ENCODE peak calls at places on chromosomes 16 and 17, in seven cellular contexts. O is GM20000, Y is omental fat pad, L is testis, V is AG09309, F is kidney, E is IMR-90. I is an unnamed sample.

GRCh38 chr17:66088173-66088572 is 103.8 kb downstream of the CEP112 start:
- DNase-seq in O (no peak), Y (no peak), L (no peak), V (no peak), F (no peak), E (no peak), I (no peak)

GRCh38 chr16:396199-396598 is 800 bp upstream of the NME4 start:
- DNase-seq in O (no peak), Y (no peak), L (no peak), V (no peak), F (no peak), E (no peak), I (no peak)

GRCh38 chr17:67671492-67671891 is 46.2 kb upstream of the NOL11 start:
- DNase-seq in O (no peak), Y (no peak), L (no peak), V (no peak), F (no peak), E (peak), I (no peak)

GRCh38 chr16:10984509-10984908 is 40.1 kb downstream of the CLEC16A start:
- DNase-seq in O (no peak), Y (no peak), L (no peak), V (no peak), F (no peak), E (peak), I (no peak)

GRCh38 chr16:86835981-86836380 is 257.6 kb downstream of the FOXL1 start:
- DNase-seq in O (no peak), Y (no peak), L (no peak), V (no peak), F (no peak), E (no peak), I (no peak)

GRCh38 chr16:35744716-35745115 is 2285.3 kb downstream of the TP53TG3F start:
- DNase-seq in O (no peak), Y (no peak), L (no peak), V (no peak), F (no peak), E (no peak), I (no peak)

GRCh38 chr17:33481652-33482051 is 188.6 kb upstream of the ASIC2 start:
- DNase-seq in O (no peak), Y (no peak), L (no peak), V (no peak), F (no peak), E (no peak), I (no peak)

GRCh38 chr17:62680541-62681052 is 53.1 kb downstream of the MRC2 start:
- DNase-seq in O (no peak), Y (no peak), L (peak), V (no peak), F (no peak), E (no peak), I (no peak)

GRCh38 chr16:69106491-69107291 is 1.2 kb downstream of the HAS3 start:
- DNase-seq in O (peak), Y (no peak), L (no peak), V (no peak), F (no peak), E (no peak), I (no peak)

GRCh38 chr16:85275533-85276249 is 163.4 kb upstream of the CIBAR2 start:
- DNase-seq in O (peak), Y (peak), L (peak), V (no peak), F (no peak), E (peak), I (peak)

GRCh38 chr17:76438906-76439305 is 14.0 kb downstream of the UBE2O start:
- DNase-seq in O (no peak), Y (no peak), L (no peak), V (no peak), F (no peak), E (peak), I (no peak)

GRCh38 chr17:5854871-5855554 is 215.2 kb upstream of the WSCD1 start:
- DNase-seq in O (no peak), Y (no peak), L (no peak), V (no peak), F (no peak), E (no peak), I (no peak)

GRCh38 chr17:33015716-33016346 is 24.2 kb downstream of the SPACA3 start:
- DNase-seq in O (no peak), Y (no peak), L (no peak), V (no peak), F (no peak), E (no peak), I (no peak)

GRCh38 chr17:81911277-81911961 is at the start of gene PCYT2:
- DNase-seq in O (peak), Y (peak), L (peak), V (peak), F (peak), E (peak), I (peak)

GRCh38 chr16:17368951-17369350 is 101.8 kb downstream of the XYLT1 start:
- DNase-seq in O (no peak), Y (no peak), L (no peak), V (no peak), F (no peak), E (no peak), I (no peak)

GRCh38 chr17:66373944-66374817 is 71.8 kb downstream of the PRKCA start:
- DNase-seq in O (no peak), Y (no peak), L (peak), V (no peak), F (peak), E (no peak), I (no peak)

GRCh38 chr16:19884021-19884485 is 595 bp downstream of the GPRC5B start:
- DNase-seq in O (no peak), Y (no peak), L (peak), V (no peak), F (peak), E (no peak), I (no peak)

GRCh38 chr17:79988163-79988971 is 47.3 kb downstream of the TBC1D16 start:
- DNase-seq in O (no peak), Y (no peak), L (no peak), V (peak), F (peak), E (peak), I (no peak)
- TF ChIP-seq CTCF in O (no peak), Y (no peak), L (no peak), V (no peak), F (no peak), E (peak), I (no peak)

GRCh38 chr16:27316038-27316680 is 2.4 kb downstream of the IL4R start:
- DNase-seq in O (no peak), Y (no peak), L (no peak), V (no peak), F (no peak), E (no peak), I (no peak)

GRCh38 chr16:27317320-27317719 is 3.5 kb downstream of the IL4R start:
- DNase-seq in O (no peak), Y (no peak), L (no peak), V (no peak), F (peak), E (no peak), I (no peak)

GRCh38 chr16:27314986-27315332 is 1.2 kb downstream of the IL4R start:
- DNase-seq in O (no peak), Y (no peak), L (no peak), V (no peak), F (no peak), E (no peak), I (no peak)

GRCh38 chr16:27314161-27314723 is 468 bp downstream of the IL4R start:
- DNase-seq in O (peak), Y (peak), L (peak), V (peak), F (peak), E (peak), I (no peak)

DNA sequence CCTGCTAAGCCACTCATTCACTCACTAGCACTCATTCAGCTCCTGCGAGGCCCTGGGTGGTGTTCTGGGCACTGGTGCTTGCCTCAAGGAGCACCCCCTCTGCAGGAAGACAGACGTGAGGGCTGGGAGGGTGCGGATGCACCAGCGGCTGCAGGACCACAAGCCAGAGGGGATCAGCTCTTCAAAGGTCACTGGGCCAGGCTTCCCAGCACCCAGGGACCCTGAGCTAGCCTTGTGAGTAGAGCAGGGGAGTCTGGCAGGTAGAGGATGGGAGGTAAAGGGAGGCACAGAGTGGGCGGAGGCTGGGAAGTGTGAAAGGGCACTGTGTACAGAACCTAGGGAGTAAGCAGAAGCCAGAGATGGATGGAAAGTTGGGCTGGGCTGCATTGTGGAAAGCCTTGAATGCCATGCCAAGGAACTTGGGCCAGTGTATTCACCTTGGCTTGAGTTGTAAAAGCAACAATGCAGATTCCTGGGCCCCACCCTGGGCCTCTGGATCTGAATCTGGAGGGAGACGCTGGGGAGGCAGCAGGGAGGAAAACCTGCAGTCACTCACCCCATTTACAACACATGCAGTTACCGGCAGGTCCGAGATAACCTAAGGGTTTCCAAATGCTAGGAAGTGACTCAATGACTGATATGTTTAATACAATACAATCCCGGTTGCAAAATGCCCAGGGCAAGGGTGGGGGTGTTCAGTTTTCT is 1.7 kb downstream of the IL4R start:
- DNase-seq in O (peak), Y (peak), L (no peak), V (peak), F (peak), E (peak), I (no peak)
- TF ChIP-seq CTCF in O (no peak), Y (no peak), L (no peak), V (no peak), F (no peak), E (no peak), I (no peak)

GRCh38 chr16:24409045-24409444 is 130.3 kb upstream of the RBBP6 start:
- DNase-seq in O (peak), Y (no peak), L (no peak), V (no peak), F (no peak), E (no peak), I (no peak)
- TF ChIP-seq CTCF in O (no peak), Y (no peak), L (no peak), V (no peak), F (no peak), E (no peak), I (no peak)

DNA sequence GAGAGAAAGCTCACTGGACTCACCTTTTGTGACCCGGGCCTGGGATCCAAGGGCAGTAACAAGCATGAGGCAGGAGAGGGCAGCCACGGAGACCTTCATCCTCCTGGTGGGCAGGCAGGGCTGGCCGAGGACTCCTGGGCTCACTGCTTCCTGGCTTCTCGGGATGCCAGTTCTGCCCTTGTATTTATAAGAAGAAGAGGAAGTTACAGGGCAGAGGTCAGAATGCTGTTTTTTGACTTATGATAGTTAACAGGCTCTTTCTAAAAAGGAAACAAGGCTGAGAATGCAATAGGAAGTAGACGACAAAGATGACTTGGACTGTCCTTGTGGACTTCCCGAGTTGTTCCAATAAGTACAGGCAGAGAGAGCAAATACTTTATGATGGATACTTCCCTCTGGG is at the start of gene CCL23:
- DNase-seq in O (no peak), Y (no peak), L (no peak), V (no peak), F (no peak), E (no peak), I (no peak)
- TF ChIP-seq CTCF in O (no peak), Y (no peak), L (no peak), V (no peak), F (no peak), E (no peak), I (no peak)

GRCh38 chr16:88784074-88784855 is 755 bp downstream of the PIEZO1 start:
- DNase-seq in O (peak), Y (no peak), L (peak), V (no peak), F (peak), E (peak), I (peak)

GRCh38 chr16:88785106-88785924 is at the start of gene PIEZO1:
- DNase-seq in O (peak), Y (no peak), L (peak), V (no peak), F (peak), E (peak), I (peak)

GRCh38 chr16:88782454-88783390 is 2.3 kb downstream of the PIEZO1 start:
- DNase-seq in O (no peak), Y (no peak), L (no peak), V (no peak), F (no peak), E (peak), I (no peak)

GRCh38 chr16:88783391-88784073 is 1.5 kb downstream of the PIEZO1 start:
- DNase-seq in O (no peak), Y (no peak), L (no peak), V (no peak), F (no peak), E (peak), I (no peak)

GRCh38 chr16:88784856-88785105 is 239 bp downstream of the PIEZO1 start:
- DNase-seq in O (no peak), Y (no peak), L (no peak), V (no peak), F (no peak), E (no peak), I (no peak)
- TF ChIP-seq CTCF in O (no peak), Y (no peak), L (no peak), V (no peak), F (no peak), E (no peak), I (no peak)

GRCh38 chr17:78397681-78398101 is 19.2 kb downstream of the PGS1 start:
- DNase-seq in O (no peak), Y (no peak), L (no peak), V (no peak), F (no peak), E (peak), I (no peak)

GRCh38 chr17:78396436-78397335 is 18.2 kb downstream of the PGS1 start:
- DNase-seq in O (no peak), Y (no peak), L (no peak), V (no peak), F (no peak), E (no peak), I (no peak)

GRCh38 chr17:78399693-78400144 is 21.3 kb downstream of the PGS1 start:
- DNase-seq in O (no peak), Y (no peak), L (no peak), V (no peak), F (no peak), E (no peak), I (no peak)

GRCh38 chr17:78399028-78399692 is 20.7 kb downstream of the PGS1 start:
- DNase-seq in O (no peak), Y (no peak), L (no peak), V (no peak), F (no peak), E (no peak), I (no peak)

GRCh38 chr17:78398390-78398789 is 19.9 kb downstream of the PGS1 start:
- DNase-seq in O (no peak), Y (no peak), L (no peak), V (no peak), F (no peak), E (no peak), I (no peak)
- TF ChIP-seq CTCF in O (no peak), Y (no peak), L (no peak), V (no peak), F (no peak), E (no peak), I (no peak)

GRCh38 chr17:410674-411401 is 58.2 kb upstream of the RPH3AL start:
- DNase-seq in O (no peak), Y (no peak), L (no peak), V (no peak), F (peak), E (peak), I (no peak)
- TF ChIP-seq CTCF in O (no peak), Y (no peak), L (no peak), V (peak), F (no peak), E (peak), I (no peak)

GRCh38 chr16:29192329-29193247 is 207.7 kb downstream of the LAT start:
- DNase-seq in O (no peak), Y (peak), L (peak), V (no peak), F (peak), E (no peak), I (peak)
- TF ChIP-seq CTCF in O (no peak), Y (no peak), L (no peak), V (peak), F (no peak), E (no peak), I (no peak)

GRCh38 chr17:72429066-72429638 is 308.3 kb downstream of the SOX9 start:
- DNase-seq in O (no peak), Y (no peak), L (no peak), V (no peak), F (no peak), E (no peak), I (no peak)

GRCh38 chr17:72432881-72433280 is 312.1 kb downstream of the SOX9 start:
- DNase-seq in O (no peak), Y (no peak), L (no peak), V (no peak), F (no peak), E (no peak), I (no peak)

GRCh38 chr17:72433797-72434196 is 313.0 kb downstream of the SOX9 start:
- DNase-seq in O (no peak), Y (no peak), L (no peak), V (no peak), F (no peak), E (no peak), I (no peak)

GRCh38 chr17:72432143-72432604 is 311.4 kb downstream of the SOX9 start:
- DNase-seq in O (no peak), Y (no peak), L (peak), V (no peak), F (no peak), E (peak), I (no peak)

GRCh38 chr17:72430611-72431432 is 310.0 kb downstream of the SOX9 start:
- DNase-seq in O (no peak), Y (no peak), L (peak), V (no peak), F (no peak), E (no peak), I (no peak)
- TF ChIP-seq CTCF in O (no peak), Y (no peak), L (no peak), V (peak), F (peak), E (peak), I (peak)

I was measured in mesothelial cell of epicardium.